ENCODE peak calls at places on chromosomes 16 and 17, in ten cellular contexts. P is NCI-H146, C is HTR-8/SVneo, X is RWPE1, I is anterior cingulate cortex, V is NCI-H526, A is fibroblast of the aortic adventitia, E is colonic mucosa, Y is tibial artery, Z is HS-5. H is an unnamed sample.
A peak's percentile ranks its signal among the peaks of the same experiment; 100 is the strongest.

GRCh38 chr16:80841231-80841630 is 36.8 kb upstream of the CDYL2 start:
- DNase-seq in V (no peak), X (no peak), C (no peak), A (no peak), E (no peak), Y (no peak), P (no peak), I (no peak), Z (no peak), H (no peak)

GRCh38 chr17:80981062-80981902 is 10.4 kb upstream of the CHMP6 start:
- DNase-seq in Z (no peak), A (no peak), E (no peak), C (peak; percentile 56), X (no peak), Y (no peak), P (no peak), I (no peak), V (no peak), H (peak; percentile 24)

GRCh38 chr17:30405161-30405560 is 26.4 kb downstream of the CPD start:
- DNase-seq in Z (no peak), C (no peak), E (no peak), I (no peak), X (no peak), A (peak; percentile 34), V (no peak), P (peak; percentile 95), Y (no peak), H (no peak)

GRCh38 chr16:50534958-50535357 is 13.2 kb upstream of the NKD1 start:
- DNase-seq in P (no peak), E (no peak), Y (no peak), A (no peak), V (no peak), Z (no peak), C (no peak), X (no peak), I (no peak), H (no peak)

GRCh38 chr17:63476857-63477470 is at the start of gene ACE:
- DNase-seq in Y (no peak), V (peak; percentile 69), Z (no peak), E (peak; percentile 84), X (no peak), A (no peak), C (peak; percentile 49), I (no peak), P (peak; percentile 83), H (peak; percentile 45)

GRCh38 chr17:31579265-31579664 is 187.8 kb downstream of the RAB11FIP4 start:
- DNase-seq in E (no peak), Z (no peak), C (peak; percentile 81), V (no peak), Y (no peak), P (peak; percentile 88), A (no peak), I (no peak), X (peak; percentile 50), H (no peak)

GRCh38 chr16:9954181-9954580 is 228.0 kb downstream of the GRIN2A start:
- DNase-seq in V (no peak), A (peak; percentile 4), Y (no peak), Z (no peak), X (no peak), P (no peak), C (no peak), E (no peak), I (no peak), H (no peak)

GRCh38 chr16:55569025-55569424 is 2.5 kb downstream of the CAPNS2 start:
- DNase-seq in C (no peak), P (no peak), Y (no peak), E (no peak), X (no peak), Z (peak; percentile 30), I (no peak), A (peak; percentile 83), V (no peak), H (no peak)

GRCh38 chr17:63546308-63547082 is 3.8 kb upstream of the DCAF7 start:
- DNase-seq in E (no peak), Z (no peak), P (no peak), X (no peak), C (no peak), I (no peak), Y (no peak), A (no peak), V (no peak), H (no peak)

GRCh38 chr16:12800751-12801308 is 2.9 kb downstream of the CPPED1 start:
- DNase-seq in C (no peak), P (no peak), A (no peak), Z (no peak), X (no peak), E (no peak), V (no peak), Y (no peak), I (no peak), H (no peak)

GRCh38 chr17:58786586-58787295 is 31.1 kb downstream of the PPM1E start:
- DNase-seq in A (peak; percentile 98), V (no peak), I (no peak), E (no peak), C (peak; percentile 34), P (peak; percentile 48), Z (peak; percentile 80), X (peak; percentile 46), Y (no peak), H (no peak)

GRCh38 chr17:1485748-1486376 is 6.6 kb downstream of the MYO1C start:
- DNase-seq in X (peak; percentile 40), P (peak; percentile 60), Z (no peak), Y (peak; percentile 69), E (peak; percentile 74), A (peak; percentile 59), C (peak; percentile 56), V (no peak), I (no peak), H (peak; percentile 83)